ENCODE peak calls at places on chromosomes 11 and 22, in four cellular contexts. U is SK-N-MC, S is astrocyte, A is GM23248. Z is an unnamed sample.

GRCh38 chr22:41873391-41873790 is 40.5 kb downstream of the SREBF2 start:
- DNase-seq in U (no peak), S (no peak), A (no peak), Z (no peak)

GRCh38 chr22:46688949-46689348 is 49.1 kb downstream of the CERK start:
- DNase-seq in U (no peak), S (no peak), A (no peak), Z (no peak)

GRCh38 chr11:73854680-73855079 is 22.0 kb downstream of the COA4 start:
- DNase-seq in U (no peak), S (peak; percentile 16), A (peak; percentile 73), Z (no peak)

GRCh38 chr11:76947190-76947589 is 86.5 kb downstream of the ACER3 start:
- DNase-seq in U (no peak), S (no peak), A (no peak), Z (no peak)

GRCh38 chr11:86577663-86578636 is 94.5 kb downstream of the ME3 start:
- DNase-seq in U (no peak), S (peak; percentile 93), A (peak; percentile 93), Z (peak; percentile 72)

GRCh38 chr11:116927163-116927772 is 89.8 kb upstream of the APOA1 start:
- DNase-seq in U (no peak), S (no peak), A (peak; percentile 18), Z (no peak)

GRCh38 chr11:112132737-112133136 is 31.2 kb downstream of the IL18 start:
- DNase-seq in U (no peak), S (no peak), A (no peak), Z (no peak)

GRCh38 chr11:64848779-64849599 is 4.5 kb upstream of the CDC42BPG start:
- DNase-seq in U (no peak), S (no peak), A (no peak), Z (peak; percentile 46)

GRCh38 chr11:62477927-62478326 is 59.1 kb downstream of the SCGB1A1 start:
- DNase-seq in U (no peak), S (no peak), A (no peak), Z (no peak)

GRCh38 chr11:134843735-134844134 is 431.7 kb upstream of the B3GAT1 start:
- DNase-seq in U (no peak), S (no peak), A (no peak), Z (no peak)

GRCh38 chr11:120917536-120918239 is 106.2 kb upstream of the TBCEL start:
- DNase-seq in U (no peak), S (no peak), A (no peak), Z (no peak)

DNA sequence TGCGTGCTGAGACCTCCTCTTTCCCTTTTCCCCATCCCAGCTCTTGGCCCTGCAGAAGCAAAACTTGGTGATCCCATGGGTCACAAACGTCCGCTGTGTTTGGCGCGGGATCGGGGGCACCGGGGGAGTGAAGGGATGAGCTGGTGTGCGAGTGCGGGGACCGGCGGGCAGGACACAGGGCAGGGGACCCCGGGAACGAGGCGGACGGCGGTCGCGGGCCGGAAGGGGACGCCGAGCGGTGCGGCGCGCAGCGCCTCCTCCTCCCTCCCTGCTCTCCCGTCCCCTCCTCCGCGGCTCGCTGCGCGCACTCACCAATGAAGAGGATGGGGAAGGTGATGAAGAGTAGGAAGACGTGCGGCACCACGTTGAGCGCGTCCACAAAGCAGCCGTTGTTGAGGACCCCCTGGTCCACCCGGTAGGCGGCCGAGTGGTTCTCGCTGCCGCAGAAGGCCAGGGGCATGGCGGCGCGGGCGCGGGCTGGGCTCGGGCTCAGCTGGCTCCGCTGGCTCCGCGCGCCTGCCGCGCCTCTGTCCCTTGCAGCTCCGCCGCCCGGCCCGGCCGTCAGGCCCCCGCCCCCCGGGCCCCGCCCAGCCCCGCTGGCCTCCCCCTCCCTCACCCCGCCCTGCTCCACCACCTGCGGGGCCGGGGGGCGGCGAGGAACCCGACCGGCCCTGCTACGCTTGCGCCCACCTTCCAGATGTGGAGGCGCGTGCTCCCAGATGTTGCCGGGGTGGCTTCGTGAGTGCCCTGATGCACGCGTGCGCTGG is at the start of gene ABCC8:
- DNase-seq in U (no peak), S (no peak), A (no peak), Z (peak; percentile 30)
- TF ChIP-seq EZH2 in U (no peak), S (peak; percentile 86), A (no peak), Z (no peak)

DNA sequence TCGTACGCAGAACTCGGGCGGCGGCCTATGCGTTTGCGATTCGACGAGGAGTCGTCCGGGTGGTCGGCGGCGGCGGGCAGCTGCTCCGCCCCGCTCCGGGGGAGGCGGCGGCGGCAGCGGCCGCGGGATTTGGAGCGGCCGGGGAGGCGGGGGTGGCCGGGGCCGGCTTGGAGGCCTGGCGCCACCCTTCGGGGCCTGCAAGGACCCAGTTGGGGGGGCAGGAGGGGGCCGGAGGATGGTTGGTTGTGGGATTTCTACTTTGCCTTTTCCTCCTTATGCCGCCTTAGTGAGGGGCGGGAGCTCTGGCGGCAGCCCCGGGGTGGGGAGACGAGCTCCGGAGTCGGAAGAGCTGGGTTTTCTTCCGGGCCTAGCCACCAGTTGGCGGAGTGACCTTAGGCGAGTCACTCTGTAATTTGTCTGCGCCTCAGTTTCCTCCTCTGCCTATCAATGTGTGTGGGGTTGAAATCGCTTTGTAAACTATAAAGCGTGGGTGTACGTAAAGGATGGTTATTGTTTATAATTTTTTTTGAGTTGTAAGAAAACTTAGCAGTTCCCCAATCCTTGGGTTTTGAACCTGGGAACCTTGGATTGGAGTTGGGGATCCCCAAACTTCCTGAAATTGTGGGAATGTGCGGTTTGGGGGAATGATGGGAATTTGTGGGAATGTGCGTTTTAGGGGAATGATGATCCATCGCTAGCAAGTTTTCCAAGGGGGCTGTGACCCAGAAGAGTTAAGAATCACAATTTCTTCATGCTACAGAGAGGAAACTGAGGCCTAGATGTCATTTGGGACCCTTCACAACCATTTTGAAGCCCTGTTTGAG is 679 bp downstream of the TUG1 start:
- DNase-seq in U (no peak), S (peak; percentile 31), A (peak; percentile 73), Z (peak; percentile 65)
- H3K36me3 ChIP-seq in U (peaks cover 70% of the 10 kb centered on the region), S (peaks cover 30% of the 10 kb centered on the region), A (peaks cover 45% of the 10 kb centered on the region), Z (peaks cover 22% of the 10 kb centered on the region)

GRCh38 chr11:2309251-2310072 is 7.6 kb downstream of the TSPAN32 start:
- DNase-seq in U (no peak), S (no peak), A (no peak), Z (no peak)
- H3K27ac ChIP-seq in U (no peak overlapping the region), S (no peak overlapping the region), A (no peak overlapping the region), Z (no peak overlapping the region)

GRCh38 chr11:13279487-13279834 is 1.9 kb downstream of the BMAL1 start:
- DNase-seq in U (no peak), S (no peak), A (no peak), Z (no peak)

GRCh38 chr11:13280323-13280722 is 2.7 kb downstream of the BMAL1 start:
- DNase-seq in U (no peak), S (no peak), A (no peak), Z (no peak)

GRCh38 chr11:13276852-13277718 is 505 bp upstream of the BMAL1 start:
- DNase-seq in U (no peak), S (peak; percentile 98), A (peak; percentile 99), Z (peak; percentile 98)

GRCh38 chr11:13277719-13278619 is at the start of gene BMAL1:
- DNase-seq in U (no peak), S (no peak), A (peak; percentile 67), Z (peak; percentile 54)

GRCh38 chr11:13278620-13279486 is 1.3 kb downstream of the BMAL1 start:
- DNase-seq in U (no peak), S (no peak), A (peak; percentile 40), Z (peak; percentile 19)
- TF ChIP-seq EZH2 in U (peak; percentile 70), S (peak; percentile 94), A (no peak), Z (peak; percentile 79)

Z was measured in hepatocyte.